ENCODE peak calls at places on chromosomes 2 and 18, in seven cellular contexts. E is thoracic aorta; Y is adipocyte; A is MG63; X is CD8-positive, alpha-beta T cell; K is kidney epithelial cell; P is heart right ventricle. G is an unnamed sample. For H3K27me3, the result is how much of the 10 kb centered on the place peaks cover.

GRCh38 chr2:68689553-68690537 is 44.8 kb upstream of the ARHGAP25 start:
- DNase-seq in K (no peak), X (no peak), A (no peak), E (no peak), Y (no peak), P (no peak), G (no peak)

GRCh38 chr18:57434177-57434535 is 1.0 kb upstream of the ONECUT2 start:
- DNase-seq in P (no peak), E (no peak), A (no peak), Y (no peak), K (no peak), X (no peak), G (no peak)

GRCh38 chr2:240896394-240896793 is 438 bp upstream of the MAB21L4 start:
- DNase-seq in K (no peak), X (peak), Y (no peak), A (no peak), E (no peak), P (no peak), G (no peak)

GRCh38 chr18:43012951-43013350 is 102.5 kb downstream of the RIT2 start:
- DNase-seq in X (no peak), A (no peak), Y (no peak), E (no peak), P (no peak), K (no peak), G (peak)

GRCh38 chr2:147204102-147204501 is 640.7 kb upstream of the ACVR2A start:
- DNase-seq in E (no peak), P (no peak), K (peak), Y (no peak), A (peak), X (no peak), G (peak)

GRCh38 chr18:37426536-37427080 is 139.0 kb downstream of the CELF4 start:
- DNase-seq in X (no peak), E (no peak), K (no peak), Y (no peak), A (no peak), P (no peak), G (no peak)

GRCh38 chr2:241882090-241882625 is 12.6 kb downstream of the RTP5 start:
- DNase-seq in K (no peak), A (no peak), Y (no peak), X (peak), E (no peak), P (peak), G (no peak)

GRCh38 chr18:13531681-13532325 is 194.6 kb downstream of the FAM210A start:
- DNase-seq in E (no peak), Y (no peak), P (no peak), A (no peak), X (no peak), K (no peak), G (no peak)

GRCh38 chr2:222709191-222709891 is 37.9 kb downstream of the MOGAT1 start:
- DNase-seq in Y (peak), X (no peak), E (peak), A (peak), K (peak), P (peak), G (peak)

GRCh38 chr2:178886006-178886405 is 78.8 kb upstream of the TTN start:
- DNase-seq in Y (no peak), X (no peak), E (no peak), K (no peak), P (no peak), A (no peak), G (no peak)

GRCh38 chr2:9212010-9212638 is 5.5 kb downstream of the ASAP2 start:
- DNase-seq in A (no peak), K (no peak), E (no peak), X (no peak), Y (no peak), P (no peak), G (no peak)

GRCh38 chr18:74869904-74870863 is 272.5 kb downstream of the ZNF407 start:
- DNase-seq in A (no peak), E (no peak), Y (peak), P (no peak), X (no peak), K (no peak), G (peak)

GRCh38 chr2:149006883-149007543 is 31.5 kb upstream of the LYPD6B start:
- DNase-seq in X (no peak), A (no peak), E (no peak), P (no peak), K (no peak), Y (no peak), G (no peak)

GRCh38 chr18:47829831-47830230 is 100.6 kb downstream of the SMAD2 start:
- DNase-seq in K (no peak), Y (no peak), X (no peak), E (no peak), P (no peak), A (no peak), G (no peak)

GRCh38 chr2:149489452-149489851 is 98.1 kb downstream of the MMADHC start:
- DNase-seq in X (no peak), P (no peak), Y (no peak), K (no peak), E (no peak), A (no peak), G (no peak)

GRCh38 chr18:76495435-76496199 is 575 bp upstream of the ZNF516 start:
- DNase-seq in X (no peak), Y (peak), K (no peak), E (no peak), P (peak), A (no peak), G (peak)

GRCh38 chr2:133334923-133335322 is 233.3 kb downstream of the NCKAP5 start:
- DNase-seq in A (no peak), K (no peak), E (no peak), Y (no peak), P (no peak), X (no peak), G (no peak)

GRCh38 chr2:75522543-75523312 is 38.0 kb downstream of the EVA1A start:
- DNase-seq in Y (no peak), P (no peak), A (no peak), K (no peak), E (no peak), X (no peak), G (no peak)

GRCh38 chr2:26114144-26114543 is 58.7 kb upstream of the GAREM2 start:
- DNase-seq in Y (no peak), X (no peak), E (no peak), K (no peak), A (no peak), P (no peak), G (no peak)

GRCh38 chr2:206375956-206376355 is 67.4 kb upstream of the ADAM23 start:
- DNase-seq in E (no peak), K (no peak), Y (no peak), P (no peak), X (no peak), A (no peak), G (no peak)

GRCh38 chr2:167190053-167190452 is 301.8 kb downstream of the XIRP2 start:
- DNase-seq in E (no peak), A (peak), Y (peak), K (peak), X (no peak), P (no peak), G (peak)

GRCh38 chr2:54722641-54723299 is 692 bp upstream of the EML6 start:
- DNase-seq in P (no peak), X (no peak), A (no peak), Y (peak), E (no peak), K (no peak), G (no peak)

DNA sequence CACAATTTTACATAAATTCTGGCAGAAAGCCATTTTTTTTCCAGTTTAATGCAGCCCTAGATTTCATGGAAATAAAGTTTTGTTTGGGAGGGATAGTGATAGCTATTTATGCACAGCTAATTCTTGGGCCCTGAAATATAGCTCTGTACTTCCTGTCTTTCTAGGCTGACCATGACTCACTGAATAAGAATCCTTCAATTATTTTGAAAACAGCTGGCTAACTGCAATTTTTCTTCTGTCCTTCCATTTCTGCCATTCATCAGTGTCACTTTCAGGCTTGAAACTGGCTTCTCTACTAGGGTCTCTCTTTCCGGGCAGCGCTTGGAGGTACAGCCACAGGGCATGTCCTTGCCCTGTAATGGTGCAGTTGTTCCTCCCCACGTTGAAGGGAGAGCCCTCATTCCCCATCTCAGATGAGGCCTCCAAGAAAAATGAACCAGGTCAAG is 97.1 kb upstream of the TMEM178A start:
- DNase-seq in E (no peak), Y (peak), K (peak), X (no peak), A (no peak), P (no peak), G (peak)
- H3K4me3 ChIP-seq in E (no peak), Y (peak), K (no peak), X (no peak), A (no peak), P (no peak), G (no peak)

GRCh38 chr2:15946983-15947382 is 6.6 kb downstream of the MYCN start:
- DNase-seq in K (no peak), P (no peak), Y (no peak), A (no peak), E (no peak), X (no peak), G (no peak)

GRCh38 chr2:15949126-15949525 is 8.8 kb downstream of the MYCN start:
- DNase-seq in K (no peak), E (no peak), A (no peak), X (no peak), Y (no peak), P (no peak), G (no peak)

GRCh38 chr2:15949551-15949950 is 9.2 kb downstream of the MYCN start:
- DNase-seq in P (no peak), E (no peak), K (no peak), Y (no peak), A (no peak), X (no peak), G (no peak)

GRCh38 chr2:15947431-15947830 is 7.1 kb downstream of the MYCN start:
- DNase-seq in K (no peak), E (no peak), P (no peak), X (no peak), Y (no peak), A (no peak), G (no peak)

GRCh38 chr2:15948704-15948957 is 8.3 kb downstream of the MYCN start:
- DNase-seq in E (no peak), A (no peak), Y (no peak), P (no peak), X (no peak), K (no peak), G (no peak)
- H3K27me3 ChIP-seq in E (under half), A (under half), Y (under half), P (under half), X (under half), K (under half), G (under half)

GRCh38 chr2:20104900-20105545 is 53.6 kb upstream of the LAPTM4A start:
- DNase-seq in K (no peak), A (no peak), E (no peak), Y (no peak), P (no peak), X (no peak), G (no peak)

GRCh38 chr2:20107776-20108175 is 56.3 kb upstream of the LAPTM4A start:
- DNase-seq in K (no peak), A (no peak), X (no peak), P (no peak), Y (no peak), E (no peak), G (no peak)

GRCh38 chr2:20108655-20109396 is 57.4 kb upstream of the LAPTM4A start:
- DNase-seq in X (no peak), E (no peak), K (no peak), P (no peak), A (no peak), Y (peak), G (no peak)

GRCh38 chr2:20103514-20103913 is 52.1 kb upstream of the LAPTM4A start:
- DNase-seq in X (no peak), A (no peak), K (no peak), Y (peak), E (no peak), P (no peak), G (peak)

GRCh38 chr2:20106746-20107145 is 55.3 kb upstream of the LAPTM4A start:
- DNase-seq in K (no peak), P (peak), X (no peak), Y (no peak), E (no peak), A (peak), G (no peak)
- H3K4me3 ChIP-seq in K (no peak), P (peak), X (no peak), Y (peak), E (peak), A (peak), G (peak)

GRCh38 chr18:78972930-78973331 is 6.7 kb upstream of the SALL3 start:
- DNase-seq in E (no peak), A (no peak), P (no peak), K (no peak), X (no peak), Y (no peak), G (no peak)
- H3K27me3 ChIP-seq in E (under half), A (under half), P (half or more), K (half or more), X (under half), Y (half or more), G (half or more)

GRCh38 chr18:2978626-2979025 is 34.3 kb downstream of the LPIN2 start:
- DNase-seq in E (no peak), X (no peak), A (peak), P (no peak), K (no peak), Y (peak), G (peak)

GRCh38 chr18:2981212-2981728 is 31.7 kb downstream of the LPIN2 start:
- DNase-seq in A (no peak), X (no peak), P (no peak), K (peak), Y (peak), E (no peak), G (peak)

GRCh38 chr18:2979027-2979570 is 33.8 kb downstream of the LPIN2 start:
- DNase-seq in P (no peak), X (no peak), E (no peak), K (no peak), Y (no peak), A (no peak), G (peak)

GRCh38 chr18:2979871-2980606 is 32.9 kb downstream of the LPIN2 start:
- DNase-seq in Y (peak), X (peak), K (no peak), P (no peak), E (no peak), A (no peak), G (no peak)

GRCh38 chr18:2980607-2980923 is 32.4 kb downstream of the LPIN2 start:
- DNase-seq in K (no peak), A (no peak), Y (no peak), P (no peak), E (no peak), X (no peak), G (no peak)
- H3K4me3 ChIP-seq in K (no peak), A (no peak), Y (no peak), P (no peak), E (peak), X (peak), G (no peak)

GRCh38 chr18:2848145-2848878 is 1.5 kb downstream of the EMILIN2 start:
- DNase-seq in K (no peak), X (no peak), A (no peak), P (no peak), Y (peak), E (no peak), G (no peak)
- H3K27me3 ChIP-seq in K (under half), X (under half), A (under half), P (under half), Y (under half), E (under half), G (under half)

GRCh38 chr2:238286987-238287386 is 1.4 kb downstream of the PER2 start:
- DNase-seq in Y (peak), X (no peak), A (no peak), P (no peak), K (no peak), E (no peak), G (no peak)
- H3K4me3 ChIP-seq in Y (peak), X (no peak), A (no peak), P (peak), K (no peak), E (peak), G (no peak)

DNA sequence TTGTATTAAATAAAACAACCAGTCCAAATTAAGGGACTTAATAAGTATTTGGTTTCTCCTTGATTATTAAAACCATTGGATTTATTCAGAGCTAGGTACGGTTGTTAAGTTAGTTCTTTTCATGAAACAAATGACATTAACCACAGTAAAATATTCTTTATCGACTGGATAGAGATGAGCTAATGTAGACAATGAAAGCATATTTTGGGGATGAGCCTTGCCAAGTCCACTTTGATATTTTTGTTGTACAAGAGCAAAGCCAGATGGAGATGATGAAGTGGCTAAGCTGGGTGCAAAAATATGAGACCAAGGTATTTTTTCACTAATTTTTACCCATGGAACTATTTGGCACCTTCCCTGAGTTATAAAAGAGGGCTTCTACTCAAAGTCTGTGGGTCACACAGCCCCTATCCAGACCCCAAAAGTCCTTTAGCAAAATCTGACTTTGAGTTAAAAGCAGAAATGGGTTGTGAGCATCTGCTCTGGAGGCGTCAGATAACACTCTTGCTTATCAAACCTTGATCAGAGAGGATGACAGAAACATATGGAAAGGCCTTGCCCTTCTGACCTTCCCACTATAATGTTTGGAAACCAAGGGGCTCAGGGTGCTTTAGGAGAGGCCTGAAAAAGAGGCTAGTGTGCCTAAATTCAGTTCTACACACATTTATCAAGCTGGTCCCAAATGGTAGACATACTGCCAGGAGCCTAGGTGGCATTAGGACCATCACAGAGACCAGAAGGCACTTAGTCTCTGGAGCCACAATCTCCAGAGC is 456.8 kb downstream of the MTX2 start:
- DNase-seq in Y (no peak), A (no peak), P (no peak), K (no peak), X (no peak), E (no peak), G (no peak)
- H3K27me3 ChIP-seq in Y (under half), A (under half), P (under half), K (under half), X (under half), E (under half), G (under half)

DNA sequence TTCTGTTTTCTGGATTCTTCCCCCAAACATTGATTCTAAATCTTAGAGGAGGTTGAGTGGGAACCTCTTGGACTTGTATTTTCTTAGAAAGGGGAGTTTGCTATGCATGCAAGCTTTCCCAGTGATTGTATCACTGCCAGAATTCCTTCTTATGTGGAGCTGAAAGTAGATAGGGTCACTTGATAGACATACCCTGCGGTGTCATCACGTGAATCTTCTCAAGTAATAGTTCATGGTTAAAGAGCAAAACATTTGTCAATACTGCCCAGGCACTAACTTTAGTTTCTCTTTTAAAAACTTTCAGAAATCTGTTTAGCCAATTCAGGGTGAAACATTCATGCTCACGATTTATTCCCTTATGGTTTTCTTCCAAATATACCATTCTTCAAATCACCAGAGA is 6.4 kb downstream of the PMAIP1 start:
- DNase-seq in K (no peak), A (no peak), X (no peak), P (no peak), E (no peak), Y (no peak), G (no peak)
- H3K4me3 ChIP-seq in K (no peak), A (no peak), X (no peak), P (no peak), E (no peak), Y (no peak), G (no peak)

GRCh38 chr2:45223531-45223930 is 214.3 kb upstream of the SIX2 start:
- DNase-seq in A (no peak), Y (no peak), E (no peak), X (no peak), K (no peak), P (no peak), G (no peak)

GRCh38 chr2:45227347-45227746 is 218.1 kb upstream of the SIX2 start:
- DNase-seq in X (no peak), E (no peak), A (no peak), P (no peak), K (no peak), Y (no peak), G (no peak)

GRCh38 chr2:45224996-45225380 is 215.7 kb upstream of the SIX2 start:
- DNase-seq in A (no peak), K (no peak), E (no peak), X (no peak), P (no peak), Y (no peak), G (no peak)

GRCh38 chr2:45220227-45220626 is 211.0 kb upstream of the SIX2 start:
- DNase-seq in P (no peak), Y (no peak), A (no peak), E (no peak), X (no peak), K (no peak), G (no peak)

DNA sequence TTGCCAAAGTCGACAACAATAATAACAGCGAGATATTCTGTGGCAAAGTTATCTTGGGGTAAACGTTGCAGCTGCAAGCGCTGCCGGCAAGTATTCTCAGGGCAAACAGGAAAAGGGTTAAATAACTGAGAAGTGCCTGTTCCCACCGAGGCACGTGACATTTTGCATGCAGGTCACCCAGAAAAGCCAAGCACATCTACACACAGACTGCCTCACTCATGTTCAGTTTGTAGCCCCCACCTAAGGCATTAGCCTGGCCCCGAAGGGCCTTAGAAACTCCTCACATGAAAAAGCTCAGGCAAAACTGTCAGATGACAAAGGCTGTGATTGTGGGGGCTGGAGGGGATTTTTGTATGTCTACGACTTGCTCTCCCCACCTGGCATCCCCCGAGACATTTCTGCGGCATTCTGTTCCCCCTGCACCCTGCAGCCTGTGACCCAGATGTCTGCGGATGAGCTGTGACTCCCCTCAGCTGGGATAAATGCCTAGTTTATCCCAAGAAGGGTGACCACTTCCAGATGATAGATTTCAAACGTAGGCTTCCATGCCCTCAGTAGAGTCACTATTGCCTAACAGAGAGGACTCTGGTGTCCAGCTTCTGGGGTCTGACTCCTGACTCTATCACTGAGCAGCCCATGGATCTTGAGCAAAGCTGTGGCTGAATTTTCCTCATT is 215.2 kb upstream of the SIX2 start:
- DNase-seq in Y (no peak), K (no peak), X (no peak), P (no peak), E (no peak), A (no peak), G (no peak)
- H3K27me3 ChIP-seq in Y (under half), K (under half), X (under half), P (under half), E (under half), A (under half), G (under half)